ENCODE peak calls at places on chromosomes 11 and 22, in four cellular contexts. A, G, I and O are unnamed samples.

GRCh38 chr22:29519996-29520395 is 33.6 kb downstream of the THOC5 start:
- DNase-seq in I (no peak), G (no peak), A (no peak), O (no peak)

GRCh38 chr11:125174057-125174456 is 9.5 kb downstream of the PKNOX2 start:
- DNase-seq in G (no peak), I (no peak), A (no peak), O (no peak)

GRCh38 chr11:36684840-36685800 is 87.1 kb upstream of the RAG2 start:
- DNase-seq in A (no peak), I (no peak), G (no peak), O (no peak)

GRCh38 chr11:68772936-68773335 is 21.6 kb upstream of the TESMIN start:
- DNase-seq in A (no peak), G (no peak), I (no peak), O (no peak)

GRCh38 chr22:45268167-45268957 is 16.4 kb upstream of the UPK3A start:
- DNase-seq in G (peak), I (no peak), A (no peak), O (no peak)

GRCh38 chr11:75467311-75467710 is 34.3 kb upstream of the KLHL35 start:
- DNase-seq in A (no peak), G (no peak), I (no peak), O (no peak)

GRCh38 chr22:36897611-36898010 is 15.8 kb upstream of the CSF2RB start:
- DNase-seq in G (no peak), A (no peak), I (no peak), O (no peak)

GRCh38 chr11:82996966-82997606 is 74.6 kb downstream of the RAB30 start:
- DNase-seq in I (no peak), G (no peak), A (peak), O (no peak)

GRCh38 chr11:125561924-125562323 is 7.4 kb upstream of the EI24 start:
- DNase-seq in G (no peak), A (no peak), I (no peak), O (no peak)

GRCh38 chr11:120040136-120040840 is 97.6 kb downstream of the TRIM29 start:
- DNase-seq in I (no peak), A (no peak), G (no peak), O (peak)

GRCh38 chr11:65559951-65560537 is 1.9 kb upstream of the LTBP3 start:
- DNase-seq in I (no peak), G (no peak), A (peak), O (no peak)

GRCh38 chr11:112784323-112785073 is 176.7 kb upstream of the NCAM1 start:
- DNase-seq in A (peak), G (peak), I (peak), O (no peak)

GRCh38 chr11:45654741-45655283 is 10.6 kb downstream of the CHST1 start:
- DNase-seq in A (no peak), I (no peak), G (no peak), O (peak)

GRCh38 chr11:109480251-109480650 is 58.3 kb downstream of the C11orf87 start:
- DNase-seq in I (no peak), A (no peak), G (no peak), O (no peak)

GRCh38 chr11:1933416-1934325 is 13.5 kb upstream of the MRPL23 start:
- DNase-seq in A (no peak), I (no peak), G (peak), O (peak)

GRCh38 chr22:43343262-43343988 is at the start of gene SCUBE1:
- DNase-seq in G (peak), I (no peak), A (peak), O (no peak)

DNA sequence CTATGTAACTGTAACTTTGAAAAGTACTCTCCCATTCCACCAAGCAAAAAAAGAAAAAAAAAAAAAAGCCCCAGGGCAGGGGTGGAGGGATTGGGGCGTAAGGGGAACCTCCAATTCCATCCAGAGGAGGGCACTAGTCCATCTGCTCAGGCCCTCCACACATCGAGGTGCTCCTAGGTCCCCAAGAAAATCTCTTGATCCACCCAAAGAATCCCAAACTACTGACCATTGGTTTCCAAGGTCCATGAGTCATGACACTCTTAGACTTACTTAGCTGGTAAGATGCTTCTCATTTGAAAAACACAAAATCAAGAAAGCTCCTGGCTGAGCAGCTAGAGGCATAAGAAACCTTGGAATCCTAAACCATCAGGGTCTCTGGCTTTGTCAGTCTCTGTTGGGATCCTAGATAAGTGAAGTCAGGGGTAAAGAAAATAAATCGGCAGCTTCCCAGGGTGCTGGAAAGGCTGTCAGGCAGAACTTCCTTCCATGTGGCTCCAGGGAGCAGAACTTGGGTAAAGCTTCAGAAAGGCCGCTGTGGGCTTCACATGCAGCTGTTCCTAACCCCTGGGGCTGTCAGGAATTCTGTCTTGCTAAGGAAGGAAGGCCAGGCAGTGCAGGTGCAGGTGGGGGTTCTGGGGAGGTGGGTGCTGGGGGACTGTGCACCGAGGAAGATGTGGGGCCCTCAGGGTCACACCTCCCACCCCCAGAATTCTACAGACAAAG is 49.4 kb upstream of the ADA2 start:
- DNase-seq in I (no peak), A (no peak), G (no peak), O (no peak)
- TF ChIP-seq CTCF in I (peak), A (peak), G (no peak), O (no peak)

GRCh38 chr11:11821899-11822298 is 19.9 kb upstream of the USP47 start:
- DNase-seq in A (peak), I (no peak), G (no peak), O (no peak)

GRCh38 chr11:11817957-11818356 is 23.8 kb upstream of the USP47 start:
- DNase-seq in I (no peak), A (no peak), G (no peak), O (no peak)

GRCh38 chr11:11816511-11817319 is 25.1 kb upstream of the USP47 start:
- DNase-seq in I (no peak), G (no peak), A (peak), O (no peak)

GRCh38 chr11:11814614-11815452 is 26.9 kb upstream of the USP47 start:
- DNase-seq in A (no peak), G (no peak), I (no peak), O (no peak)

DNA sequence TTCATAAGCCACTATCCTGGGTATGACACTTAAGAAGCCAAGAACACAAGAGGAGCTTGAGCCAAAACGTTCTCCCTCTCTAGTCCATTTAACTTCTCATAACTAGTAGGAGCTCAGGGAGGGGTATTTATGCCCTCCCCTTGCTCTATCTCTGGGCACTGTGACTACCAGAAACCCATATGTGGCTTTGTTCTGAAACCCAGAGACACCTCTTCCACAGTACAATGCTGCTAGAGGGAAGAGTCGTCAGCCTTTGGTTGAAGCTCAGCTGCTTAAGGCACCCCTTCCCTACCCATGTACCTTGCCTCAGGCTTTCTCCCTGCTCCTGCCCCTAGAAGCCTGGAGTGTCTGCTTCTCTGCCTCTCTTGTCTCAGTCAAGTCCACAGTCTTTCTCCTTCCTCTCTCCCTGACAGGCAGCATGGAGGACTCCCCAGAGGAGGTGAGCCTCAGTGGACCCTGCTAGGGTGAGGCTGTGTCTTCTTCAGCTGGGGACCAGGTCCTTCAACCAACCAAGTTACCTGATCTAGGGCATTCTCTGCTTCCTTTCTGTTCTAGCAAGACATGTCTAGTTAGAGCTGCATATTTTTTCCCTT is 23.1 kb upstream of the USP47 start:
- DNase-seq in I (no peak), G (no peak), A (no peak), O (no peak)
- TF ChIP-seq CTCF in I (no peak), G (no peak), A (no peak), O (no peak)

DNA sequence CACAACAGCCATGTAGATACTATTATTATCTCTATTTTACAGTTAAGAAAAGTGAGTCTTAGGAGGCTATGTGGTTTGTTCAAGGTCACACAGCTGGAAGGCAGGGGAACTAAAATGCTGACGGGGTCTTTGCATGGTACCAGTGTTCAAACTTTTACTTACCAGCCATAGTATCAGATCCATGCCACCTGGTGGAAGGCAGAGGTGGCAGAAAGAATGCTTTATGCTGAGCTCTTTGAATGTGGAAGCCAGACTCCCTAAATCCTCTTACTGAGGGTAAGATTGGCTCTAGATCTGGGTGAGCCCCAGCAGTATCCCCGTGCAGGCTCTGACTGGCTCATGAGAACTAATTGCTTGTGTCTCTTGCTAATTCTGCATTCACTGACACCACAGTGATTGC is 54.3 kb upstream of the NAV2 start:
- DNase-seq in A (no peak), I (no peak), G (no peak), O (no peak)
- TF ChIP-seq CTCF in A (peak), I (no peak), G (no peak), O (peak)

DNA sequence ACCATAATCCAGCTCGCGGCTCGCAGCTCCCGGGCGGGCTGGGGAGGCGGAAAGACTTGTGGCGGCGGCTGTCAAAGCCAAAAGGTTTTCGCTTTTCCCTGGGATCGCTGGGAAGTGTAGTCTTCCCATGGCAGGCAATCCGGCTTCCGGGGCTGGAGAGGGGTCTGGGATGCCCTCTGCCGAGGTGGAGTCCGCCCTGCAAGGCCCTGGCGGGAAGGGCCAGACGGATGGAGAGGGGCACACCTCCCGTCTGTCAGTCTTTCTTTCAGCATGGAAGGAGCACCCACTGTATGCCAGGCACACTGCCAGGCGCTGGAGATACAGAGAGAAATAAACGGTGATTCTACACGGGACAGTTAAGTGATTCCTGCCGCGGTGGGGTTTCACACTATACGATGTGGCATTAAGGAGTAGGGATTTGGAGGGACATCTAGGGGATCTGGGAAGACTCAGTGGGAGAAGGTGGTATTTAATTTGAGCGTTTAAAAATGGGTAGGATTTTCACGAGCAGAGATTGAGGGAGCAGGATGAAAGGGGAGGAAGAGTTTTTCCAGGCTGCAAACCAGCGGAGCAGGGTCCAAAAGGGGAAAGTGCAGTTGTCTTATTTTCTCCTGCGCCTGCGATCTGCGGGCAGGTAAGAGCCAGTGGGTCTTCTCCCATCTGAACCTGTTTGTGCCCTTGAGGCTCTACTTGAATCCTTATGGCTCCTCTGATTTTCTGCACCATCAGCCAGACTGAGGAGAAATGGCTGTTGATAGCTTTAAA is at the start of gene BACE1:
- DNase-seq in I (peak), A (peak), G (peak), O (peak)
- TF ChIP-seq CTCF in I (peak), A (peak), G (no peak), O (peak)

DNA sequence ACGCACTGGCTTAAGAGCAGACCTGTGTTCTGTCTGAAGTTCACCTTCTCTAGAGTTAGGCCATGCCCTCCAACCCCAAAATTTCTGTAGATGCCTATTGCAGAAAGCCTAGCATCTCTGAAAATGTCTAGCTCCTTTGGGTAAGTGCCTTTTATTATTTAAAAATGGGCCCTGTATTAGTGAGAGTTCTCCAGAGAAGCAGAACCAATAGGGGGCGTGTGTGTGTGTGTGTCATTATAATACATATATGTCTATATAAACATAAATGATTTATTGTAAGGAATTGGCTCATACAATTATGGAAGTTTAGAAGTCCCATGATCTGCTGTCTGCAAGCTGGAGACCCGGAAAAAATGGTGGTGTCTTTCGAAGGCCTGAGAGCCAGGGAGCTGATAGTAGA is 144.7 kb downstream of the TTC17 start:
- DNase-seq in I (no peak), G (no peak), A (no peak), O (peak)
- TF ChIP-seq CTCF in I (no peak), G (no peak), A (no peak), O (no peak)

DNA sequence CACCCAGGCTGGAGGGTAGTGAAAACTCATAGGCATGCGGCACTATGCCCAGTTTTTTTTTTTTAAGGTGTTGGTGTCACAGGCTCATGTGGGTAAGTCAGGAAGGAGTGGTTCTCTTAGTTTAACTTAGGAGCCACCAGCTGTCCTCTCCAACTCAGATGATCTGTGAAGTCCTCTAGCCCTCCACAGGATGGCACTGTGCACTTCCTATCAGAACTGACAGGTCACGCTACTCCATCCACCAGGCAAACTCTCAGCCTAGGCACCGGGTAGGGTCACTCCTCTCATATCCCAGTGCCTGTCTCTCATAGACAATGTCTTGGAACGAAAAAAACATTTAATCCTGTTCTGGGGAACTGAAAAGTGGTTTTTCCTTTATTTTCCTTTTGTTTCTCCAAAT is 16.5 kb downstream of the NAP1L4 start:
- DNase-seq in I (no peak), G (no peak), A (no peak), O (no peak)
- TF ChIP-seq CTCF in I (peak), G (no peak), A (peak), O (peak)

GRCh38 chr11:22467741-22468140 is 129.6 kb downstream of the SLC17A6 start:
- DNase-seq in G (no peak), I (no peak), A (no peak), O (no peak)

GRCh38 chr11:22471405-22471804 is 133.2 kb downstream of the SLC17A6 start:
- DNase-seq in G (no peak), I (no peak), A (no peak), O (no peak)

GRCh38 chr11:22476589-22476988 is 138.4 kb downstream of the SLC17A6 start:
- DNase-seq in A (no peak), G (no peak), I (no peak), O (no peak)

GRCh38 chr11:22474621-22475020 is 136.4 kb downstream of the SLC17A6 start:
- DNase-seq in G (no peak), A (peak), I (no peak), O (no peak)

DNA sequence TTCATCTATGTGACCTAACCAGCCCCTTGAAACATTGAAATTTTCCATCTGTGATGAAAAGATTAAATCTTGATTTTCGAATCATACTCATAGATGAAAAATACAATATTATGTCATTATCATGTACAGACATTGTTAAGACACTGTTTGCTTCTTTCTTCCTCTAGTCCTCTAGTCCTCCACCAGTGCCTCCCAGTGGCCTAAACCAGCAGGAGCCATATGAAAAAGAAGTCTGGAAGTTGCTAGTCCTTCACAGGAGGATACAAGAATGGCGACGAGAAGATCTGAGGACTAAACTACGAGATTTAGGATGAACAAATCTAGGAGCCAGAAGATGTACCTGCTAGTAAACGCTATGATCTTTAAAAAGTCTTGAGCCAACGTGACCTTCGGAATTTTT is 134.1 kb downstream of the SLC17A6 start:
- DNase-seq in G (no peak), I (no peak), A (no peak), O (no peak)
- TF ChIP-seq CTCF in G (no peak), I (no peak), A (no peak), O (no peak)

GRCh38 chr11:114257621-114258558 is 38.3 kb upstream of the NNMT start:
- DNase-seq in G (peak), A (no peak), I (peak), O (no peak)
- TF ChIP-seq CTCF in G (no peak), A (peak), I (peak), O (peak)